ENCODE peak calls at places on chromosomes 4 and X, in four cellular contexts. One of them, this sample, is unnamed.

GRCh38 chr4:123956204-123956603 is 559.6 kb downstream of the SPRY1 start:
- DNase-seq in transverse colon: no peak
- DNase-seq in GM06990: no peak
- DNase-seq in psoas muscle: no peak
- DNase-seq in this sample: peak; percentile 28

GRCh38 chrX:119690921-119691716 is 1.8 kb downstream of the SEPTIN6 start:
- DNase-seq in transverse colon: peak; percentile 11
- DNase-seq in GM06990: no peak
- DNase-seq in psoas muscle: no peak
- DNase-seq in this sample: no peak

GRCh38 chrX:12949927-12950656 is 24.8 kb upstream of the TMSB4X start:
- DNase-seq in transverse colon: peak; percentile 89
- DNase-seq in GM06990: peak; percentile 77
- DNase-seq in psoas muscle: peak; percentile 69
- DNase-seq in this sample: peak; percentile 60

GRCh38 chrX:149881081-149881711 is at the start of gene MAGEA8:
- DNase-seq in transverse colon: no peak
- DNase-seq in GM06990: no peak
- DNase-seq in psoas muscle: no peak
- DNase-seq in this sample: no peak

GRCh38 chrX:148567229-148567628 is 66.8 kb downstream of the AFF2 start:
- DNase-seq in transverse colon: no peak
- DNase-seq in GM06990: no peak
- DNase-seq in psoas muscle: no peak
- DNase-seq in this sample: no peak

GRCh38 chr4:81465668-81466357 is 5.9 kb downstream of the RASGEF1B start:
- DNase-seq in transverse colon: no peak
- DNase-seq in GM06990: no peak
- DNase-seq in psoas muscle: no peak
- DNase-seq in this sample: no peak

GRCh38 chr4:98248984-98249383 is 12.2 kb upstream of the RAP1GDS1 start:
- DNase-seq in transverse colon: no peak
- DNase-seq in GM06990: no peak
- DNase-seq in psoas muscle: no peak
- DNase-seq in this sample: no peak

GRCh38 chr4:107468812-107469211 is 251.2 kb downstream of the PAPSS1 start:
- DNase-seq in transverse colon: no peak
- DNase-seq in GM06990: no peak
- DNase-seq in psoas muscle: no peak
- DNase-seq in this sample: no peak

GRCh38 chrX:38426785-38427184 is 74.4 kb downstream of the OTC start:
- DNase-seq in transverse colon: no peak
- DNase-seq in GM06990: no peak
- DNase-seq in psoas muscle: no peak
- DNase-seq in this sample: no peak

GRCh38 chr4:181008164-181008563 is 1235.0 kb upstream of the TENM3 start:
- DNase-seq in transverse colon: no peak
- DNase-seq in GM06990: no peak
- DNase-seq in psoas muscle: no peak
- DNase-seq in this sample: no peak

GRCh38 chr4:104983615-104984179 is 163.0 kb upstream of the TET2 start:
- DNase-seq in transverse colon: no peak
- DNase-seq in GM06990: no peak
- DNase-seq in psoas muscle: no peak
- DNase-seq in this sample: no peak

GRCh38 chr4:6773616-6774540 is 8.6 kb upstream of the KIAA0232 start:
- DNase-seq in transverse colon: no peak
- DNase-seq in GM06990: no peak
- DNase-seq in psoas muscle: no peak
- DNase-seq in this sample: no peak

GRCh38 chrX:150200820-150201287 is 162.3 kb upstream of the MAMLD1 start:
- DNase-seq in transverse colon: peak; percentile 20
- DNase-seq in GM06990: peak; percentile 74
- DNase-seq in psoas muscle: peak; percentile 70
- DNase-seq in this sample: no peak

GRCh38 chr4:102638621-102639020 is 122.1 kb downstream of the MANBA start:
- DNase-seq in transverse colon: no peak
- DNase-seq in GM06990: no peak
- DNase-seq in psoas muscle: no peak
- DNase-seq in this sample: no peak

GRCh38 chrX:80335062-80335830 is 85.0 kb upstream of the TENT5D start:
- DNase-seq in transverse colon: peak; percentile 64
- DNase-seq in GM06990: no peak
- DNase-seq in psoas muscle: peak; percentile 32
- DNase-seq in this sample: peak; percentile 64

GRCh38 chr4:112031712-112032328 is 113.4 kb upstream of the FAM241A start:
- DNase-seq in transverse colon: peak; percentile 16
- DNase-seq in GM06990: peak; percentile 11
- DNase-seq in psoas muscle: no peak
- DNase-seq in this sample: no peak

GRCh38 chr4:77156912-77157858 is at the start of gene CCNG2:
- DNase-seq in transverse colon: peak; percentile 88
- DNase-seq in GM06990: peak; percentile 96
- DNase-seq in psoas muscle: peak; percentile 87
- DNase-seq in this sample: peak; percentile 73

GRCh38 chr4:183504930-183505555 is at the start of gene ING2:
- DNase-seq in transverse colon: no peak
- DNase-seq in GM06990: no peak
- DNase-seq in psoas muscle: no peak
- DNase-seq in this sample: no peak

GRCh38 chr4:158051401-158052235 is 121.2 kb downstream of the GASK1B start:
- DNase-seq in transverse colon: no peak
- DNase-seq in GM06990: no peak
- DNase-seq in psoas muscle: peak; percentile 31
- DNase-seq in this sample: no peak

GRCh38 chr4:56611501-56611900 is 69.6 kb downstream of the HOPX start:
- DNase-seq in transverse colon: no peak
- DNase-seq in GM06990: no peak
- DNase-seq in psoas muscle: no peak
- DNase-seq in this sample: no peak

GRCh38 chr4:38803833-38804653 is 548 bp downstream of the TLR1 start:
- DNase-seq in transverse colon: no peak
- DNase-seq in GM06990: peak; percentile 83
- DNase-seq in psoas muscle: no peak
- DNase-seq in this sample: no peak

GRCh38 chr4:6908397-6909112 is 1.1 kb upstream of the TBC1D14 start:
- DNase-seq in transverse colon: no peak
- DNase-seq in GM06990: no peak
- DNase-seq in psoas muscle: no peak
- DNase-seq in this sample: no peak

GRCh38 chr4:5656415-5656814 is 51.9 kb downstream of the EVC2 start:
- DNase-seq in transverse colon: no peak
- DNase-seq in GM06990: no peak
- DNase-seq in psoas muscle: no peak
- DNase-seq in this sample: no peak

GRCh38 chr4:71231073-71231752 is 107.6 kb upstream of the SLC4A4 start:
- DNase-seq in transverse colon: peak; percentile 81
- DNase-seq in GM06990: no peak
- DNase-seq in psoas muscle: peak; percentile 86
- DNase-seq in this sample: peak; percentile 78

GRCh38 chrX:81957900-81958545 is 756.1 kb downstream of the SH3BGRL start:
- DNase-seq in transverse colon: no peak
- DNase-seq in GM06990: no peak
- DNase-seq in psoas muscle: no peak
- DNase-seq in this sample: no peak

GRCh38 chr4:150964754-150965153 is 50.3 kb downstream of the LRBA start:
- DNase-seq in transverse colon: no peak
- DNase-seq in GM06990: no peak
- DNase-seq in psoas muscle: no peak
- DNase-seq in this sample: no peak

GRCh38 chrX:41265615-41266014 is 68.3 kb upstream of the DDX3X start:
- DNase-seq in transverse colon: peak; percentile 41
- DNase-seq in GM06990: no peak
- DNase-seq in psoas muscle: no peak
- DNase-seq in this sample: no peak

GRCh38 chr4:24777528-24777927 is 17.8 kb upstream of the SOD3 start:
- DNase-seq in transverse colon: no peak
- DNase-seq in GM06990: no peak
- DNase-seq in psoas muscle: no peak
- DNase-seq in this sample: no peak

This sample was measured in pancreas.